ENCODE peak calls at places on chromosomes 4 and X, in seven cellular contexts. One of them, this sample, is unnamed.

GRCh38 chrX:12741416-12741815 is 49.8 kb upstream of the PRPS2 start:
- DNase-seq in OCI-LY7: no peak
- DNase-seq in breast epithelium: peak
- DNase-seq in trophoblast cell: peak
- DNase-seq in A172: no peak
- DNase-seq in HTR-8/SVneo: no peak
- DNase-seq in fibroblast of gingiva: no peak
- DNase-seq in this sample: no peak

GRCh38 chr4:130336585-130337217 is 1240.7 kb downstream of the C4orf33 start:
- DNase-seq in breast epithelium: no peak
- DNase-seq in fibroblast of gingiva: peak
- DNase-seq in OCI-LY7: peak
- DNase-seq in trophoblast cell: peak
- DNase-seq in A172: peak
- DNase-seq in HTR-8/SVneo: peak
- DNase-seq in this sample: no peak

GRCh38 chrX:153642655-153643430 is 4.2 kb upstream of the DUSP9 start:
- DNase-seq in fibroblast of gingiva: no peak
- DNase-seq in A172: no peak
- DNase-seq in HTR-8/SVneo: no peak
- DNase-seq in breast epithelium: no peak
- DNase-seq in OCI-LY7: no peak
- DNase-seq in trophoblast cell: no peak
- DNase-seq in this sample: no peak

GRCh38 chr4:1079711-1080265 is 33.6 kb downstream of the RNF212 start:
- DNase-seq in trophoblast cell: no peak
- DNase-seq in OCI-LY7: no peak
- DNase-seq in A172: no peak
- DNase-seq in fibroblast of gingiva: no peak
- DNase-seq in breast epithelium: no peak
- DNase-seq in HTR-8/SVneo: no peak
- DNase-seq in this sample: no peak

GRCh38 chr4:186190456-186191265 is 706 bp upstream of the CYP4V2 start:
- DNase-seq in fibroblast of gingiva: no peak
- DNase-seq in breast epithelium: peak
- DNase-seq in trophoblast cell: no peak
- DNase-seq in HTR-8/SVneo: peak
- DNase-seq in OCI-LY7: peak
- DNase-seq in A172: peak
- DNase-seq in this sample: no peak

GRCh38 chr4:30744957-30745640 is 24.9 kb downstream of the PCDH7 start:
- DNase-seq in trophoblast cell: no peak
- DNase-seq in A172: peak
- DNase-seq in HTR-8/SVneo: no peak
- DNase-seq in fibroblast of gingiva: no peak
- DNase-seq in OCI-LY7: no peak
- DNase-seq in breast epithelium: no peak
- DNase-seq in this sample: no peak

GRCh38 chr4:1510931-1511330 is 104.7 kb upstream of the NKX1-1 start:
- DNase-seq in HTR-8/SVneo: no peak
- DNase-seq in A172: no peak
- DNase-seq in OCI-LY7: no peak
- DNase-seq in fibroblast of gingiva: no peak
- DNase-seq in trophoblast cell: no peak
- DNase-seq in breast epithelium: no peak
- DNase-seq in this sample: no peak

GRCh38 chrX:135015526-135016245 is 6.7 kb downstream of the RTL8B start:
- DNase-seq in breast epithelium: no peak
- DNase-seq in A172: no peak
- DNase-seq in trophoblast cell: no peak
- DNase-seq in OCI-LY7: no peak
- DNase-seq in HTR-8/SVneo: no peak
- DNase-seq in fibroblast of gingiva: no peak
- DNase-seq in this sample: no peak

GRCh38 chr4:163554870-163555465 is 60.5 kb downstream of the TMA16 start:
- DNase-seq in trophoblast cell: no peak
- DNase-seq in A172: no peak
- DNase-seq in breast epithelium: no peak
- DNase-seq in HTR-8/SVneo: peak
- DNase-seq in fibroblast of gingiva: no peak
- DNase-seq in OCI-LY7: peak
- DNase-seq in this sample: no peak

GRCh38 chr4:8383451-8384160 is 56.9 kb downstream of the ACOX3 start:
- DNase-seq in A172: no peak
- DNase-seq in breast epithelium: no peak
- DNase-seq in trophoblast cell: no peak
- DNase-seq in fibroblast of gingiva: peak
- DNase-seq in OCI-LY7: no peak
- DNase-seq in HTR-8/SVneo: no peak
- DNase-seq in this sample: no peak

GRCh38 chr4:15349426-15349825 is 78.4 kb upstream of the C1QTNF7 start:
- DNase-seq in HTR-8/SVneo: no peak
- DNase-seq in A172: no peak
- DNase-seq in OCI-LY7: no peak
- DNase-seq in trophoblast cell: no peak
- DNase-seq in fibroblast of gingiva: peak
- DNase-seq in breast epithelium: no peak
- DNase-seq in this sample: no peak

GRCh38 chr4:98659741-98660507 is 1.5 kb upstream of the TSPAN5 start:
- DNase-seq in breast epithelium: no peak
- DNase-seq in trophoblast cell: no peak
- DNase-seq in OCI-LY7: no peak
- DNase-seq in HTR-8/SVneo: no peak
- DNase-seq in fibroblast of gingiva: peak
- DNase-seq in A172: peak
- DNase-seq in this sample: no peak

GRCh38 chr4:73528171-73528570 is 46.6 kb downstream of the AFM start:
- DNase-seq in breast epithelium: no peak
- DNase-seq in A172: no peak
- DNase-seq in trophoblast cell: peak
- DNase-seq in HTR-8/SVneo: no peak
- DNase-seq in fibroblast of gingiva: no peak
- DNase-seq in OCI-LY7: no peak
- DNase-seq in this sample: no peak

GRCh38 chr4:133938061-133938460 is 263.5 kb downstream of the PABPC4L start:
- DNase-seq in OCI-LY7: no peak
- DNase-seq in A172: no peak
- DNase-seq in HTR-8/SVneo: no peak
- DNase-seq in breast epithelium: no peak
- DNase-seq in fibroblast of gingiva: no peak
- DNase-seq in trophoblast cell: no peak
- DNase-seq in this sample: no peak

GRCh38 chrX:56800801-56801200 is 71.8 kb downstream of the NBDY start:
- DNase-seq in fibroblast of gingiva: no peak
- DNase-seq in OCI-LY7: peak
- DNase-seq in A172: no peak
- DNase-seq in trophoblast cell: no peak
- DNase-seq in breast epithelium: no peak
- DNase-seq in HTR-8/SVneo: no peak
- DNase-seq in this sample: no peak

GRCh38 chrX:103616676-103617186 is 9.0 kb downstream of the TCEAL3 start:
- DNase-seq in fibroblast of gingiva: peak
- DNase-seq in OCI-LY7: no peak
- DNase-seq in A172: no peak
- DNase-seq in HTR-8/SVneo: no peak
- DNase-seq in breast epithelium: no peak
- DNase-seq in trophoblast cell: no peak
- DNase-seq in this sample: no peak

GRCh38 chr4:157172011-157172410 is 48.5 kb upstream of the GRIA2 start:
- DNase-seq in OCI-LY7: no peak
- DNase-seq in trophoblast cell: no peak
- DNase-seq in HTR-8/SVneo: peak
- DNase-seq in fibroblast of gingiva: peak
- DNase-seq in breast epithelium: no peak
- DNase-seq in A172: no peak
- DNase-seq in this sample: no peak

GRCh38 chr4:86894465-86894864 is 2.2 kb upstream of the C4orf36 start:
- DNase-seq in fibroblast of gingiva: no peak
- DNase-seq in A172: peak
- DNase-seq in breast epithelium: no peak
- DNase-seq in OCI-LY7: no peak
- DNase-seq in HTR-8/SVneo: no peak
- DNase-seq in trophoblast cell: no peak
- DNase-seq in this sample: no peak

GRCh38 chr4:13378973-13379759 is 105.0 kb downstream of the RAB28 start:
- DNase-seq in trophoblast cell: no peak
- DNase-seq in breast epithelium: no peak
- DNase-seq in OCI-LY7: peak
- DNase-seq in A172: no peak
- DNase-seq in HTR-8/SVneo: no peak
- DNase-seq in fibroblast of gingiva: no peak
- DNase-seq in this sample: no peak

GRCh38 chrX:421646-422325 is 35.1 kb upstream of the PPP2R3B start:
- DNase-seq in HTR-8/SVneo: no peak
- DNase-seq in fibroblast of gingiva: no peak
- DNase-seq in OCI-LY7: no peak
- DNase-seq in breast epithelium: no peak
- DNase-seq in trophoblast cell: no peak
- DNase-seq in A172: no peak
- DNase-seq in this sample: no peak

GRCh38 chr4:169106696-169107229 is 96.7 kb upstream of the CBR4 start:
- DNase-seq in OCI-LY7: no peak
- DNase-seq in fibroblast of gingiva: no peak
- DNase-seq in HTR-8/SVneo: no peak
- DNase-seq in trophoblast cell: no peak
- DNase-seq in A172: no peak
- DNase-seq in breast epithelium: no peak
- DNase-seq in this sample: no peak

GRCh38 chr4:55385201-55385649 is 10.5 kb upstream of the TMEM165 start:
- DNase-seq in HTR-8/SVneo: no peak
- DNase-seq in fibroblast of gingiva: no peak
- DNase-seq in breast epithelium: no peak
- DNase-seq in trophoblast cell: no peak
- DNase-seq in A172: peak
- DNase-seq in OCI-LY7: no peak
- DNase-seq in this sample: no peak

GRCh38 chr4:6939761-6940743 is 30.4 kb downstream of the TBC1D14 start:
- DNase-seq in breast epithelium: no peak
- DNase-seq in OCI-LY7: no peak
- DNase-seq in trophoblast cell: no peak
- DNase-seq in fibroblast of gingiva: no peak
- DNase-seq in HTR-8/SVneo: no peak
- DNase-seq in A172: no peak
- DNase-seq in this sample: no peak

GRCh38 chr4:99471896-99472295 is 36.8 kb upstream of the ADH7 start:
- DNase-seq in fibroblast of gingiva: no peak
- DNase-seq in breast epithelium: no peak
- DNase-seq in trophoblast cell: no peak
- DNase-seq in HTR-8/SVneo: no peak
- DNase-seq in A172: no peak
- DNase-seq in OCI-LY7: no peak
- DNase-seq in this sample: no peak

GRCh38 chrX:151153086-151153485 is 23.3 kb upstream of the GPR50 start:
- DNase-seq in trophoblast cell: no peak
- DNase-seq in OCI-LY7: no peak
- DNase-seq in breast epithelium: no peak
- DNase-seq in HTR-8/SVneo: peak
- DNase-seq in A172: peak
- DNase-seq in fibroblast of gingiva: peak
- DNase-seq in this sample: no peak

GRCh38 chr4:148310756-148311155 is 131.5 kb downstream of the NR3C2 start:
- DNase-seq in breast epithelium: no peak
- DNase-seq in HTR-8/SVneo: no peak
- DNase-seq in fibroblast of gingiva: no peak
- DNase-seq in OCI-LY7: no peak
- DNase-seq in A172: no peak
- DNase-seq in trophoblast cell: no peak
- DNase-seq in this sample: no peak

GRCh38 chrX:104370089-104370488 is 115.4 kb upstream of the ESX1 start:
- DNase-seq in breast epithelium: peak
- DNase-seq in trophoblast cell: peak
- DNase-seq in OCI-LY7: no peak
- DNase-seq in A172: no peak
- DNase-seq in HTR-8/SVneo: no peak
- DNase-seq in fibroblast of gingiva: no peak
- DNase-seq in this sample: no peak

GRCh38 chrX:115533485-115533884 is 27.5 kb upstream of the PLS3 start:
- DNase-seq in OCI-LY7: no peak
- DNase-seq in trophoblast cell: no peak
- DNase-seq in breast epithelium: no peak
- DNase-seq in HTR-8/SVneo: no peak
- DNase-seq in fibroblast of gingiva: peak
- DNase-seq in A172: no peak
- DNase-seq in this sample: no peak

GRCh38 chrX:73581002-73581628 is 18.1 kb downstream of the CHIC1 start:
- DNase-seq in trophoblast cell: no peak
- DNase-seq in A172: no peak
- DNase-seq in fibroblast of gingiva: no peak
- DNase-seq in breast epithelium: no peak
- DNase-seq in OCI-LY7: no peak
- DNase-seq in HTR-8/SVneo: no peak
- DNase-seq in this sample: no peak

GRCh38 chr4:126405369-126405982 is 1090.7 kb downstream of the FAT4 start:
- DNase-seq in fibroblast of gingiva: peak
- DNase-seq in A172: peak
- DNase-seq in HTR-8/SVneo: no peak
- DNase-seq in breast epithelium: no peak
- DNase-seq in trophoblast cell: no peak
- DNase-seq in OCI-LY7: peak
- DNase-seq in this sample: no peak

GRCh38 chr4:184437988-184438774 is 36.2 kb downstream of the IRF2 start:
- DNase-seq in A172: no peak
- DNase-seq in HTR-8/SVneo: no peak
- DNase-seq in fibroblast of gingiva: no peak
- DNase-seq in breast epithelium: no peak
- DNase-seq in OCI-LY7: peak
- DNase-seq in trophoblast cell: no peak
- DNase-seq in this sample: no peak

GRCh38 chr4:94917146-94917545 is 159.4 kb downstream of the BMPR1B start:
- DNase-seq in trophoblast cell: no peak
- DNase-seq in OCI-LY7: no peak
- DNase-seq in HTR-8/SVneo: no peak
- DNase-seq in fibroblast of gingiva: no peak
- DNase-seq in breast epithelium: no peak
- DNase-seq in A172: no peak
- DNase-seq in this sample: no peak